ENCODE peak calls at places on chromosome 11, in four cellular contexts. G is D721Med; K is choroid plexus epithelial cell; R is CD8-positive, alpha-beta T cell. U is an unnamed sample.

GRCh38 chr11:75527130-75527529 is 1.4 kb upstream of the GDPD5 start:
- DNase-seq in G (no peak), K (no peak), R (no peak), U (no peak)

GRCh38 chr11:129249351-129249750 is 57.2 kb upstream of the ARHGAP32 start:
- DNase-seq in G (no peak), K (peak), R (no peak), U (no peak)

GRCh38 chr11:2558402-2558801 is 113.6 kb downstream of the KCNQ1 start:
- DNase-seq in G (no peak), K (no peak), R (no peak), U (peak)

GRCh38 chr11:130162733-130163132 is 3.2 kb downstream of the ST14 start:
- DNase-seq in G (no peak), K (peak), R (no peak), U (no peak)

GRCh38 chr11:96199563-96200025 is 143.4 kb downstream of the MAML2 start:
- DNase-seq in G (no peak), K (peak), R (no peak), U (no peak)

GRCh38 chr11:108324587-108324986 is 101.7 kb downstream of the ATM start:
- DNase-seq in G (no peak), K (peak), R (no peak), U (no peak)

GRCh38 chr11:46658259-46658658 is 40.9 kb downstream of the ATG13 start:
- DNase-seq in G (no peak), K (peak), R (no peak), U (no peak)

GRCh38 chr11:79237676-79238075 is 203.2 kb downstream of the TENM4 start:
- DNase-seq in G (no peak), K (peak), R (no peak), U (no peak)

GRCh38 chr11:92296138-92296515 is 71.5 kb downstream of the FAT3 start:
- DNase-seq in G (no peak), K (no peak), R (no peak), U (no peak)

GRCh38 chr11:65862941-65863888 is 3.0 kb downstream of the MUS81 start:
- DNase-seq in G (no peak), K (peak), R (no peak), U (no peak)

GRCh38 chr11:22634897-22635629 is 9.4 kb upstream of the FANCF start:
- DNase-seq in G (no peak), K (peak), R (no peak), U (no peak)

GRCh38 chr11:114296190-114296978 is at the start of gene NNMT:
- DNase-seq in G (no peak), K (peak), R (no peak), U (no peak)

GRCh38 chr11:74225565-74225964 is 54.5 kb downstream of the PPME1 start:
- DNase-seq in G (no peak), K (no peak), R (no peak), U (no peak)

GRCh38 chr11:17075506-17075905 is 2.0 kb downstream of the RPS13 start:
- DNase-seq in G (no peak), K (no peak), R (no peak), U (no peak)

GRCh38 chr11:132943325-132943736 is 589.0 kb downstream of the OPCML start:
- DNase-seq in G (no peak), K (peak), R (no peak), U (no peak)

GRCh38 chr11:70556884-70557741 is 158.8 kb downstream of the CTTN start:
- DNase-seq in G (no peak), K (no peak), R (no peak), U (no peak)

GRCh38 chr11:117328414-117329010 is 858 bp downstream of the CEP164 start:
- DNase-seq in G (no peak), K (peak), R (no peak), U (no peak)

DNA sequence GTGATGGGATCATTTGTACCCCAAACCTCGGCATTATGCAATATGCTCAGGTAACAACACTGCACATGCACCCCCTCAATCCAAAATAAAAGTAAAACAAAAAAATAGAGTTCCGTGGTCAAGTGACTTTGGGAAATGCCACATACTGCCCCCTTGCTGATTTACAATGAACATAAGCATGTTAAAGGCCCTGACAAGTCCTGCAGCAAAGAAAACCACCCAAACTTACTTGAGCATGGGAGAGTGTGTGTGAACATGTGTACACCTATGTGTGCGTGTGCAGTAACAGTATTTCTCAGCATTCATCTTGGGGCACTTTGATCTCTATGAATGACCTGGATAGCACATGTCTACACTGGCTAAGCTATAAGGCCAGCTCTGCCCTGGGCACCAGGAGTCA is 15.8 kb upstream of the IGSF22 start:
- DNase-seq in G (no peak), K (no peak), R (no peak), U (no peak)
- TF ChIP-seq CTCF in G (no peak), K (peak), R (no peak), U (no peak)

DNA sequence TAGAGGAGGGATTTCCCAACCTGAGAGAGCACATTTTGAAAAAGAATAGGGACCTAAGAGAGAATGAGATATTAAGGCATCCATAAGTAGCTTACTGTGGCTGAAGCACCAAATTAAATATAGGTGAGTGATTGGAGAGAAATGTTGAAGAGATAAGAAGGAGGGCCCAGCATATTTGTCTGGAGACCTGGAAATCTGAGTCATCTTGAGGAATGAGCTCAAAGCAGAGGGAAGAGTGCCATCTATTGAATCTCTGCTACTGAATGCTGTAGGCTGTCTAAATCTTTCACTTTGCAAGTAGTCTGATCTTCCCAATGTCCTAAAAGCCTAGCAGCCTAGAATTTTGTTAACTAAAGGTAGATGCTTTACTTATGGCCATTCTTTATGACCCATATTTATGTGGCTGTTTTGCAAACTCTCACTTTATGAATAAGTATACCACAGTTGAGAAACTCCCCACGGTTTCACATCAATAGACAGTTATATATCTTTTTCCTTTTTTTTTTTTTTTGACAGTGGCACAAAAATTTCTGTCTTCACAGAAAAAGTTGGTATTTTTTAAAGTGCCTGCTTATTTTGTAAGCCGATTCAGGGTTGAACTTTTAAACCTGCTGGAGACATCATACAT is 2093.5 kb downstream of the LRRC4C start:
- DNase-seq in G (no peak), K (peak), R (no peak), U (no peak)
- TF ChIP-seq CTCF in G (peak), K (peak), R (no peak), U (no peak)

GRCh38 chr11:12411395-12411794 is 34.0 kb downstream of the PARVA start:
- DNase-seq in G (no peak), K (no peak), R (no peak), U (no peak)

GRCh38 chr11:12409621-12410005 is 32.2 kb downstream of the PARVA start:
- DNase-seq in G (no peak), K (peak), R (no peak), U (no peak)

GRCh38 chr11:12408156-12408770 is 30.9 kb downstream of the PARVA start:
- DNase-seq in G (no peak), K (no peak), R (no peak), U (no peak)

GRCh38 chr11:12411806-12412727 is 34.7 kb downstream of the PARVA start:
- DNase-seq in G (peak), K (peak), R (peak), U (no peak)

DNA sequence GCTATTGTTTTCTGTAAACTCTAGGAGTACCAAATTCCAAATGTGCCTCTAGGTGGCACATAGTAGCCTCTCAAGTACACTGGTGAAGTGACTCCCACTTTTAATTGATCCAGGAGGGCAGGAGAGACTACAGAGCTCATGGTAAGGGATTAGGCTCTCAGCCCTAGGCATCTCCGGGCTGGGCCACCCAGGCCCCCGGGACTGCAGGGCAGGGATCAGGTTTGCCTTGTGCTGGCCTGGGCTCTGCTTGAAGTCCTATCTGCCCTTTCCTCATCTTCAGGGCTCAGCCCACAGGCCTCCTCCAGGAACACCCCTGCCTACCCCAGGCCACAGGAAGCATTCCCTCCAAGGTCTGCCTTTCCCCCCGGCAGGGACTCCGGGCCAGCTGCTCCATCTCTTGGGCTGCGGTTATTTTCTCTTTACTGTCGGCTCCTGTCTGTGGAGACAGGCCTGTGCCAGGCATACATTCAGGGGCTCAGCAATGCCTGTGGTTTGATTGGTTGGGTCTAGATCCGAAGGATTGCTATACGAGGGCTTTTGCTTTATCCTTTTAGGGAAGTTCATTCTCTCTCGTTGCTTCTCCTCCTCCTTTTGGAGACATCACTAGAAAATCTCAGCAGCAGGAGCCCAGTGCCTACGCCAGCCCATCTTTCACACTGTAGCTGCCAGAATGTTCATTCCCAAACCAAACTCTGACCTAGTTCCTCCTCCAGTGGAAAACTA is 32.8 kb downstream of the PARVA start:
- DNase-seq in G (no peak), K (peak), R (no peak), U (no peak)
- TF ChIP-seq CTCF in G (peak), K (peak), R (no peak), U (no peak)

GRCh38 chr11:13767461-13767860 is 99.0 kb downstream of the FAR1 start:
- DNase-seq in G (no peak), K (no peak), R (no peak), U (no peak)

GRCh38 chr11:13776134-13776815 is 107.8 kb downstream of the FAR1 start:
- DNase-seq in G (no peak), K (no peak), R (peak), U (no peak)

GRCh38 chr11:13769188-13769587 is 100.7 kb downstream of the FAR1 start:
- DNase-seq in G (no peak), K (no peak), R (no peak), U (no peak)

GRCh38 chr11:13775471-13775870 is 107.0 kb downstream of the FAR1 start:
- DNase-seq in G (no peak), K (no peak), R (no peak), U (no peak)

DNA sequence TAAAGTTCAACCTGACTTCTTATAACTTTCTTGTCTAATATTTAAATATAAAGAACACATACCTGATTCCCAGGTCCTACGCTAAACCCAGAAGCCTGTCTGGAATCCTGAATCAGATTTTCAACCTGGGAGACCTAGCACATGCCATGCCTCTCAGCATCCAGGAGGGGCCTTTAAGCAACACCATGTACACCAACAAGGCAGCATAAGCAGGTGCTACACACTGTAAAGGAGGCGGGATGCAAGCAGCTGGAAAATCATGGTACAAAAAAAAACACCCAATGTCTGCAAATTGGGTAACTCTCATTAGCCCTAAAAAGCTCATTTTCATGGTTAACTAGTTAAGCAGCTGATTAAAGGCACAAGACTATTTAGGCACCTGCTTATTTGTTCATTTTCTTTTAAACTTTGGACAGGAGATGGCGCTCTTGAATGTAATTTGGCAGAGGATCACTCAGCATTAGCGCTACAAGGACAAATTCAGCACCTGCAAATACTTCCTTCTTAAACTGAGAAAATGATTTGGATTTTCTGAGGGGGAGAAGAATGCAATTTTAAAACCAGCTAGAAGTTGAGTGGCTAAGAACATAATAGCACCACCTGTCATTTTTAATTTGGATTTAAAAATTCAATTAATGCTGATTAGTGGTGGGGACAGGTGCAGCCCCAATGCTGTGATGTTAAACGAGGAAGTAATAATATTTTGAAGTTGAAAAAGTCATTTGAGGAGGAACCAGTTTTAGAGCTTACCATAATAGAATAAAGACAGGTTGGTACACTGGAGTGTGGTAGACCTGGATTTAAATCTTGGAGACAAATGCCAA is 104.0 kb downstream of the FAR1 start:
- DNase-seq in G (no peak), K (peak), R (no peak), U (no peak)
- TF ChIP-seq CTCF in G (peak), K (peak), R (peak), U (peak)

GRCh38 chr11:67452141-67452952 is at the start of gene GPR152:
- DNase-seq in G (no peak), K (no peak), R (no peak), U (no peak)
- TF ChIP-seq CTCF in G (no peak), K (no peak), R (no peak), U (no peak)

GRCh38 chr11:47847892-47848635 is at the start of gene NUP160:
- DNase-seq in G (peak), K (peak), R (peak), U (peak)
- TF ChIP-seq CTCF in G (no peak), K (peak), R (no peak), U (no peak)

DNA sequence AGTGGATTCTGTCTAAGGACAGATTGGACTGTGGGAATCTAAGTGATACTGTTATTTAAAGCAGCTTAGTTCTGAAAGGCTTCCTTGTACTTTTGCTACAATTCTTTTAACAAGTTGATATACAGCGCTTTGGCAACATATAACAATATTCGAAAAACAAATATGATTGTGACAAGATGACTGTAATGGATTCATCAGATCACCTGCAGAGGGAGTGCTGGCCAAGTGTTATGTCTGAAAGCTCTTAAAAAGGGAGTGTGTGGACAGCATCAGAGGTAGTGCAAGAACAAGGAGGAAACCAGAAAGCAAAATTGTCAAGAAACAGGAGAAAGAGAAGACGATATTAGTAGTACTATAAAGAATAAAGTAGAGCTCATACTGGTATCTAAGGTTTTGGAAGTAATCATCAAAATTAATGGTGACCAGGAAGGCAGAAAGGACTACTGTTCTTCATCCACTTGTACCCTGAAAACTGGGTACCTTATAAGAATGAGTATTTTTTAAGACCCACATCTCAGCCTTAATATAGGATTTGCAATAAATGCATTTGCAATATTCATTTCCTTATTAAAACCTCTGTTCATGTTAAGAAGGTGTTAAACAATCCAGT is 1112.0 kb upstream of the CCDC90B start:
- DNase-seq in G (no peak), K (peak), R (no peak), U (no peak)
- TF ChIP-seq CTCF in G (peak), K (peak), R (no peak), U (no peak)

U was measured in CD14-positive monocyte.